ENCODE peak calls at places on chromosomes 16 and 17, in four cellular contexts. One of them, this sample, is unnamed.

GRCh38 chr16:67548265-67549126 is 13.8 kb upstream of the CTCF start:
- DNase-seq in astrocyte: no peak
- DNase-seq in endothelial cell of umbilical vein: peak; percentile 55
- DNase-seq in GM23248: peak; percentile 34
- DNase-seq in this sample: no peak

GRCh38 chr17:80819422-80820164 is 172.0 kb upstream of the CHMP6 start:
- DNase-seq in GM23248: no peak
- DNase-seq in endothelial cell of umbilical vein: no peak
- DNase-seq in astrocyte: no peak
- DNase-seq in this sample: no peak

GRCh38 chr17:73683788-73684582 is 39.7 kb upstream of the SDK2 start:
- DNase-seq in endothelial cell of umbilical vein: no peak
- DNase-seq in GM23248: no peak
- DNase-seq in astrocyte: no peak
- DNase-seq in this sample: no peak

GRCh38 chr17:81567191-81567590 is 15.0 kb upstream of the FAAP100 start:
- DNase-seq in astrocyte: no peak
- DNase-seq in endothelial cell of umbilical vein: no peak
- DNase-seq in GM23248: no peak
- DNase-seq in this sample: no peak

GRCh38 chr16:58651965-58652348 is 22.3 kb upstream of the CNOT1 start:
- DNase-seq in endothelial cell of umbilical vein: no peak
- DNase-seq in astrocyte: peak; percentile 56
- DNase-seq in GM23248: peak; percentile 51
- DNase-seq in this sample: no peak

GRCh38 chr17:41666336-41666680 is 22.4 kb upstream of the EIF1 start:
- DNase-seq in endothelial cell of umbilical vein: peak; percentile 71
- DNase-seq in astrocyte: peak; percentile 49
- DNase-seq in GM23248: peak; percentile 47
- DNase-seq in this sample: peak; percentile 18

GRCh38 chr16:23941963-23942564 is 106.3 kb downstream of the PRKCB start:
- DNase-seq in GM23248: no peak
- DNase-seq in astrocyte: no peak
- DNase-seq in endothelial cell of umbilical vein: no peak
- DNase-seq in this sample: no peak

GRCh38 chr17:72184805-72185204 is 64.0 kb downstream of the SOX9 start:
- DNase-seq in GM23248: peak; percentile 64
- DNase-seq in endothelial cell of umbilical vein: no peak
- DNase-seq in astrocyte: peak; percentile 14
- DNase-seq in this sample: no peak

GRCh38 chr17:75587718-75588545 is at the start of gene MYO15B:
- DNase-seq in endothelial cell of umbilical vein: peak; percentile 40
- DNase-seq in GM23248: peak; percentile 32
- DNase-seq in astrocyte: no peak
- DNase-seq in this sample: no peak

GRCh38 chr16:48965391-48965790 is 316.2 kb downstream of the CBLN1 start:
- DNase-seq in endothelial cell of umbilical vein: no peak
- DNase-seq in astrocyte: peak; percentile 34
- DNase-seq in GM23248: no peak
- DNase-seq in this sample: peak; percentile 51

GRCh38 chr16:12609937-12610699 is 193.6 kb downstream of the CPPED1 start:
- DNase-seq in endothelial cell of umbilical vein: no peak
- DNase-seq in GM23248: no peak
- DNase-seq in astrocyte: peak; percentile 67
- DNase-seq in this sample: no peak

GRCh38 chr16:25914357-25914962 is 222.7 kb downstream of the HS3ST4 start:
- DNase-seq in astrocyte: no peak
- DNase-seq in endothelial cell of umbilical vein: no peak
- DNase-seq in GM23248: no peak
- DNase-seq in this sample: no peak

GRCh38 chr16:51939371-51940005 is 607.5 kb downstream of the TOX3 start:
- DNase-seq in astrocyte: no peak
- DNase-seq in endothelial cell of umbilical vein: no peak
- DNase-seq in GM23248: no peak
- DNase-seq in this sample: no peak

GRCh38 chr16:89445166-89445565 is 45.2 kb downstream of the ANKRD11 start:
- DNase-seq in GM23248: no peak
- DNase-seq in astrocyte: no peak
- DNase-seq in endothelial cell of umbilical vein: no peak
- DNase-seq in this sample: no peak

GRCh38 chr16:60304725-60305124 is 1570.6 kb upstream of the GOT2 start:
- DNase-seq in GM23248: no peak
- DNase-seq in astrocyte: no peak
- DNase-seq in endothelial cell of umbilical vein: no peak
- DNase-seq in this sample: no peak

GRCh38 chr16:13110124-13110796 is 208.9 kb downstream of the SHISA9 start:
- DNase-seq in astrocyte: peak; percentile 48
- DNase-seq in endothelial cell of umbilical vein: no peak
- DNase-seq in GM23248: no peak
- DNase-seq in this sample: no peak

GRCh38 chr16:54285414-54286066 is 1.0 kb downstream of the IRX3 start:
- DNase-seq in endothelial cell of umbilical vein: no peak
- DNase-seq in GM23248: peak; percentile 75
- DNase-seq in astrocyte: peak; percentile 25
- DNase-seq in this sample: no peak

GRCh38 chr17:35101036-35101435 is 18.6 kb downstream of the RAD51D start:
- DNase-seq in GM23248: no peak
- DNase-seq in astrocyte: no peak
- DNase-seq in endothelial cell of umbilical vein: no peak
- DNase-seq in this sample: no peak

GRCh38 chr16:23508589-23509440 is 1.5 kb downstream of the GGA2 start:
- DNase-seq in astrocyte: peak; percentile 11
- DNase-seq in GM23248: peak; percentile 54
- DNase-seq in endothelial cell of umbilical vein: peak; percentile 38
- DNase-seq in this sample: peak; percentile 4

GRCh38 chr16:89209522-89210044 is 7.9 kb upstream of the ZNF778 start:
- DNase-seq in endothelial cell of umbilical vein: no peak
- DNase-seq in astrocyte: no peak
- DNase-seq in GM23248: no peak
- DNase-seq in this sample: no peak

GRCh38 chr16:57798953-57799618 is 3.2 kb downstream of the KIFC3 start:
- DNase-seq in GM23248: no peak
- DNase-seq in endothelial cell of umbilical vein: no peak
- DNase-seq in astrocyte: no peak
- DNase-seq in this sample: no peak

GRCh38 chr17:34712481-34713195 is 133.3 kb downstream of the TMEM132E start:
- DNase-seq in endothelial cell of umbilical vein: no peak
- DNase-seq in GM23248: no peak
- DNase-seq in astrocyte: no peak
- DNase-seq in this sample: no peak

GRCh38 chr17:4555863-4556646 is 871 bp upstream of the MYBBP1A start:
- DNase-seq in GM23248: no peak
- DNase-seq in astrocyte: no peak
- DNase-seq in endothelial cell of umbilical vein: no peak
- DNase-seq in this sample: no peak

GRCh38 chr17:75442168-75443103 is 14.0 kb upstream of the TMEM94 start:
- DNase-seq in astrocyte: no peak
- DNase-seq in endothelial cell of umbilical vein: no peak
- DNase-seq in GM23248: no peak
- DNase-seq in this sample: no peak

GRCh38 chr16:80915079-80915450 is 91.6 kb downstream of the CMC2 start:
- DNase-seq in endothelial cell of umbilical vein: no peak
- DNase-seq in GM23248: no peak
- DNase-seq in astrocyte: no peak
- DNase-seq in this sample: no peak

GRCh38 chr16:21083729-21084268 is 66.8 kb downstream of the DNAH3 start:
- DNase-seq in astrocyte: peak; percentile 27
- DNase-seq in GM23248: peak; percentile 78
- DNase-seq in endothelial cell of umbilical vein: peak; percentile 66
- DNase-seq in this sample: peak; percentile 64

GRCh38 chr16:23597003-23597756 is 1.1 kb upstream of the NDUFAB1 start:
- DNase-seq in astrocyte: no peak
- DNase-seq in GM23248: peak; percentile 26
- DNase-seq in endothelial cell of umbilical vein: peak; percentile 21
- DNase-seq in this sample: peak; percentile 20

GRCh38 chr16:30926937-30927788 is 3.8 kb downstream of the FBXL19 start:
- DNase-seq in astrocyte: no peak
- DNase-seq in GM23248: no peak
- DNase-seq in endothelial cell of umbilical vein: no peak
- DNase-seq in this sample: no peak

DNA sequence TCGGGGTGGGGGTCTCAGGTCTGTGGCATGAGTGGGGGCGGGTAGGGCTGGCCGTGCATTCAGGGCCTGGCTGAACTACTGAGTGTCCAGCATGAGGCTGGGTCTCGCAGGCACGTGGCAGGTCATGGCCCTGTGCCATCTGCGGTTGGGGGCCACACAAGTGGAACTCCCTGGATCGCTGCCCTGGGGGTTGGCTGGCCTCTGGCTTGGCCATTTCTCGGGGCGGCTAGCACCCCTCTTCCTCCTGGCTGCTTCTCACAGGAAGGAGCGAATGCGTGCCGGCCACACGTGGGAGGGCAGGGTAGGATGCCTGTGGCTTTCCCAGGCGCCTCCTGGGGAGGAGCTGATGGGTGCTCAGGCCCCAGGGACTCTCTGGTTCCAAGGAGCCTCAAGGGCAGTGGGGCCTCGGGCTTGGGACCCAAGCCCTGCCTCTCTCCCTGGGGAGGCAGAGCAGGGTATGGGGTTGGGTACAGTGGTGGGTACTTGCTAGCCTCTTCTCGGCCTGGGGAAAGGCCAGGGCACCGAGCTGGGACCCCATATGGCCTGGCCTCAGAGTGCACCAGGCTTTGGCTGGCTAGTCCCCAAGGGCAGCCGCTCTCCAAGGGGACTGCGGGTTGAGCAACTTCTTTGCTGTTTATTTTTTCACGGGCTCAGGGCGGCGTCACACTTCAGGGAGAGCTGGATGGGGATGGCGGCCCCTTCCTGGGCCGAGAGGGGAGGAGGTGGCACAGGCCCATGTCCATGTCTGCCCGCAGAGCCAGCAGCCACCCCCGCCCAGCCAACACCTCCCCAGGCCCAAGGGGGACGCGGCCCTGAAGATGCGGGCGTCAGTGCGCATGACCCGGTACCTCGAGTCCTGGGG is 37.5 kb downstream of the ADCY7 start:
- DNase-seq in GM23248: no peak
- DNase-seq in endothelial cell of umbilical vein: no peak
- DNase-seq in astrocyte: peak; percentile 82
- DNase-seq in this sample: no peak
- H2AFZ ChIP-seq in GM23248: no peak overlapping the region
- H2AFZ ChIP-seq in endothelial cell of umbilical vein: no peak overlapping the region
- H2AFZ ChIP-seq in astrocyte: no peak overlapping the region
- H2AFZ ChIP-seq in this sample: no peak overlapping the region

GRCh38 chr17:39304188-39304587 is 78.4 kb upstream of the STAC2 start:
- DNase-seq in endothelial cell of umbilical vein: no peak
- DNase-seq in astrocyte: no peak
- DNase-seq in GM23248: no peak
- DNase-seq in this sample: no peak

GRCh38 chr17:39306509-39307212 is 80.9 kb upstream of the STAC2 start:
- DNase-seq in endothelial cell of umbilical vein: no peak
- DNase-seq in astrocyte: peak; percentile 23
- DNase-seq in GM23248: peak; percentile 65
- DNase-seq in this sample: no peak

DNA sequence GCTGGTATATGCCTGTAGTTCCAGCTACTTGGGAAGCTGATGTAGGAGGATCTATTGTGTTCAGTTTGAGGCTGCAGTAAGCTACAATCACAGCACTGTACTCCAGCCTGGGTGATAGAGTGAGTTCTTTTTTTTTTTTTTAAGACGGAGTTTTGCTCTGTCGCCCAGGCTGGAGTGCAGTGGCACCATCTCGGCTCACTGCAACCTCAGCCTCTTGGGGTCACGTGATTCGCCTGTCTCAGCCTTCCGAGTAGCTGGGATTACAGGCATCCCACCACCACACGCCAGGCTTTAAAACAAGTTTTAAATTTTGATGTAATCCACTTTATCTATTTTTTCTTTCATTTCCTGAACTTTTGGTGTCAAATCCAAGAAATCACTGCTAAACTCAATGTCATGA is 80.3 kb upstream of the STAC2 start:
- DNase-seq in GM23248: no peak
- DNase-seq in astrocyte: no peak
- DNase-seq in endothelial cell of umbilical vein: no peak
- DNase-seq in this sample: no peak
- H3K4me2 ChIP-seq in GM23248: peak overlapping the region; percentile 39
- H3K4me2 ChIP-seq in astrocyte: peak overlapping the region; percentile 16
- H3K4me2 ChIP-seq in endothelial cell of umbilical vein: no peak overlapping the region
- H3K4me2 ChIP-seq in this sample: no peak overlapping the region

DNA sequence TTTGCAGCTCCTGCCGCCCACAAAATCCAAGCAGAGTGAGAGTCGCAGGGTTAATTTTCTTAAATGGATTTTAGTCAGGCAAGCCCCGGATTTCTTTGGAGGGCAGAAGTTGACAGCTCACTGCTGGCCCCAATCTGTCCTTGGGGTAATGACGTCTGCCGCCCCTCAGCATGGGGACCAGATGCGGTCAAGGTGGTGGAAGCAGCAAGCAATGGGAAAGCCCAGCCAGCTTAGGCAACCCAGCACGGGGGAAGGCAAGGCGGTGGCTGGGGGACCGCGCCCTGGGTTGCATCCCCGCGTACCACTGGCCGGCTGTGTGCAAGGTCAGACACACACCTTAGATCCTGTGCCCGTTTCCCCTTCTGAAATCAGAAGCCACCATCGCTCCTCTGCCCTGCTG is 321.7 kb downstream of the C16orf95 start:
- DNase-seq in endothelial cell of umbilical vein: no peak
- DNase-seq in GM23248: no peak
- DNase-seq in astrocyte: no peak
- DNase-seq in this sample: no peak
- H2AFZ ChIP-seq in endothelial cell of umbilical vein: no peak overlapping the region
- H2AFZ ChIP-seq in GM23248: no peak overlapping the region
- H2AFZ ChIP-seq in astrocyte: peak overlapping the region; percentile 20
- H2AFZ ChIP-seq in this sample: no peak overlapping the region

GRCh38 chr16:56101480-56101879 is 89.8 kb upstream of the GNAO1 start:
- DNase-seq in GM23248: no peak
- DNase-seq in astrocyte: no peak
- DNase-seq in endothelial cell of umbilical vein: no peak
- DNase-seq in this sample: no peak
- H3K4me2 ChIP-seq in GM23248: no peak overlapping the region
- H3K4me2 ChIP-seq in astrocyte: no peak overlapping the region
- H3K4me2 ChIP-seq in endothelial cell of umbilical vein: no peak overlapping the region
- H3K4me2 ChIP-seq in this sample: no peak overlapping the region

GRCh38 chr17:31798205-31798724 is 60.8 kb downstream of the COPRS start:
- DNase-seq in endothelial cell of umbilical vein: no peak
- DNase-seq in GM23248: no peak
- DNase-seq in astrocyte: no peak
- DNase-seq in this sample: no peak
- H2AFZ ChIP-seq in endothelial cell of umbilical vein: no peak overlapping the region
- H2AFZ ChIP-seq in GM23248: no peak overlapping the region
- H2AFZ ChIP-seq in astrocyte: no peak overlapping the region
- H2AFZ ChIP-seq in this sample: no peak overlapping the region

DNA sequence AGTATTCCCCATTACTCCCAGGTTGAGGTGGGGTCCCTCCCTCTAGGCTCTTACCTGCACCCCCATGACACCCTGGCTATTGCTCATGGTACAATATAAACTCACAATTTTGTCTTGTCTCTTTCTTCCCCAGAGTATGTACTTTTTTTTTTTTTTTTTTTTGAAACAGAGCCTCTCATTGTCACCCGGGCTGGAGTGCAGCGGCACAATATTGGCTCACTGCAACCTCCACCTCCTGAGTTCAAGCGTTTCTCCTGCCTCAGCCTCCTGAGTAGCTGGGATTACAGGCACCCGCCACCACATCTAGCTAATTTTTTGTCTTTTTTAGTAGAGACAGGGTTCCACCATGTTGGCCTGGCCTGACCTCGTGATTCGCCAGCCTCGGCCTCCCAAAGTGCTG is 8.5 kb downstream of the KANSL1 start:
- DNase-seq in GM23248: no peak
- DNase-seq in endothelial cell of umbilical vein: no peak
- DNase-seq in astrocyte: no peak
- DNase-seq in this sample: no peak
- H3K4me2 ChIP-seq in GM23248: no peak overlapping the region
- H3K4me2 ChIP-seq in endothelial cell of umbilical vein: no peak overlapping the region
- H3K4me2 ChIP-seq in astrocyte: no peak overlapping the region
- H3K4me2 ChIP-seq in this sample: no peak overlapping the region

This sample was measured in PC-3.